ENCODE peak calls at places on chromosomes 4 and X, in four cellular contexts. C is ascending aorta, T is fibroblast of pulmonary artery, S is IMR-90. D is an unnamed sample.

GRCh38 chr4:183130328-183131155 is 31.5 kb downstream of the WWC2 start:
- DNase-seq in C (no peak), T (peak), S (peak), D (no peak)

GRCh38 chr4:156962551-156962974 is 9.0 kb downstream of the PDGFC start:
- DNase-seq in C (peak), T (peak), S (peak), D (no peak)

GRCh38 chr4:48047421-48047844 is 30.9 kb downstream of the NIPAL1 start:
- DNase-seq in C (no peak), T (no peak), S (no peak), D (no peak)

GRCh38 chr4:13970349-13970748 is 342.8 kb upstream of the BOD1L1 start:
- DNase-seq in C (no peak), T (peak), S (peak), D (no peak)

GRCh38 chr4:5730993-5731975 is 20.3 kb downstream of the EVC start:
- DNase-seq in C (peak), T (no peak), S (no peak), D (no peak)

GRCh38 chr4:176193126-176193525 is 2.3 kb downstream of the SPATA4 start:
- DNase-seq in C (no peak), T (peak), S (peak), D (no peak)

GRCh38 chr4:19327364-19327763 is 924.3 kb upstream of the SLIT2 start:
- DNase-seq in C (no peak), T (peak), S (peak), D (no peak)

GRCh38 chrX:26442340-26442739 is 226.4 kb downstream of the MAGEB5 start:
- DNase-seq in C (no peak), T (peak), S (peak), D (no peak)

GRCh38 chrX:46298821-46299220 is 246.4 kb downstream of the ZNF674 start:
- DNase-seq in C (no peak), T (no peak), S (peak), D (no peak)

GRCh38 chrX:101417981-101418841 is 10.2 kb downstream of the HNRNPH2 start:
- DNase-seq in C (peak), T (no peak), S (no peak), D (peak)

GRCh38 chrX:80841259-80841658 is 31.6 kb upstream of the BRWD3 start:
- DNase-seq in C (no peak), T (no peak), S (no peak), D (no peak)

GRCh38 chr4:177005801-177006230 is 213.1 kb upstream of the VEGFC start:
- DNase-seq in C (no peak), T (peak), S (peak), D (no peak)

GRCh38 chrX:66021407-66021757 is 18.5 kb downstream of the VSIG4 start:
- DNase-seq in C (no peak), T (no peak), S (no peak), D (no peak)

GRCh38 chr4:168769416-168769815 is 240.6 kb downstream of the CBR4 start:
- DNase-seq in C (peak), T (peak), S (peak), D (no peak)

GRCh38 chrX:68634649-68635227 is 12.7 kb upstream of the STARD8 start:
- DNase-seq in C (no peak), T (no peak), S (peak), D (no peak)

GRCh38 chr4:130573742-130574141 is 1477.8 kb downstream of the C4orf33 start:
- DNase-seq in C (no peak), T (no peak), S (no peak), D (no peak)

GRCh38 chr4:20847124-20847747 is 147.0 kb downstream of the PACRGL start:
- DNase-seq in C (no peak), T (peak), S (no peak), D (no peak)

GRCh38 chr4:153512952-153513500 is 46.9 kb downstream of the TMEM131L start:
- DNase-seq in C (no peak), T (peak), S (peak), D (no peak)

GRCh38 chrX:100625985-100626491 is 10.6 kb downstream of the TSPAN6 start:
- DNase-seq in C (no peak), T (no peak), S (no peak), D (no peak)

GRCh38 chrX:101025126-101025525 is 26.8 kb downstream of the TRMT2B start:
- DNase-seq in C (no peak), T (no peak), S (peak), D (no peak)

GRCh38 chrX:413322-414201 is 26.9 kb upstream of the PPP2R3B start:
- DNase-seq in C (no peak), T (peak), S (peak), D (no peak)

GRCh38 chr4:46051392-46051791 is 72.5 kb downstream of the GABRG1 start:
- DNase-seq in C (no peak), T (no peak), S (no peak), D (no peak)
- H3K4me3 ChIP-seq in C (no peak), T (no peak), S (no peak), D (no peak)

GRCh38 chrX:131746491-131746968 is 202.7 kb downstream of the OR13H1 start:
- DNase-seq in C (peak), T (no peak), S (peak), D (no peak)
- H3K4me3 ChIP-seq in C (peak), T (no peak), S (peak), D (no peak)

DNA sequence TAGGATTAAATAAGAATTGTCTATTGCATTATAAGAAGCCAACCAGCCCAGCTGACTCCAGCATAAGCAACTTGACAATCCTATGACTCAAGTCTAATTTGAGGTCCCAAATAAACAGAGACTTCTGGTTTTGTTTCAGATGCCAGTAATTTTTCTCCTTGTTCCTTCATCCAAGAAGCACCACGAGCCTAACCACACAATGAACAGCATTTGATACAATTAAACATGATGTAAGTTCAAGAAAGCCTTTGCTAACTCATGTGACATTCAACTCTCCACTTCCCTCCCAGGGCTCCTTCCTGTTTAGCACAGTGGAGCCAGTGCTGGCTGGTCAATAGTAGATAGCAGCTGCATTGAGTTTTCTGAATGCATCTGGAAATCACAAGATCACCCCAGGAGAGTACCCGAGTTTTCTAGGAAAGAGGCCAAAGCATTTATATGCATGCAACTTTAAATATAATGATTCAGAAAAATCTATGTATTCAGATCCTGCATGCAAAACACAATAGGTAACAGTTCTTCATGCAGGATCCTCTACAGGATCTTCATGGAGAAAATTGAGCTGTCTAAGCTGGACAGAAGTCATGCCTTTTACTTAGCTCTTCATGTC is 206.3 kb downstream of the ARHGAP24 start:
- DNase-seq in C (no peak), T (peak), S (peak), D (peak)
- H3K4me3 ChIP-seq in C (no peak), T (no peak), S (no peak), D (no peak)

DNA sequence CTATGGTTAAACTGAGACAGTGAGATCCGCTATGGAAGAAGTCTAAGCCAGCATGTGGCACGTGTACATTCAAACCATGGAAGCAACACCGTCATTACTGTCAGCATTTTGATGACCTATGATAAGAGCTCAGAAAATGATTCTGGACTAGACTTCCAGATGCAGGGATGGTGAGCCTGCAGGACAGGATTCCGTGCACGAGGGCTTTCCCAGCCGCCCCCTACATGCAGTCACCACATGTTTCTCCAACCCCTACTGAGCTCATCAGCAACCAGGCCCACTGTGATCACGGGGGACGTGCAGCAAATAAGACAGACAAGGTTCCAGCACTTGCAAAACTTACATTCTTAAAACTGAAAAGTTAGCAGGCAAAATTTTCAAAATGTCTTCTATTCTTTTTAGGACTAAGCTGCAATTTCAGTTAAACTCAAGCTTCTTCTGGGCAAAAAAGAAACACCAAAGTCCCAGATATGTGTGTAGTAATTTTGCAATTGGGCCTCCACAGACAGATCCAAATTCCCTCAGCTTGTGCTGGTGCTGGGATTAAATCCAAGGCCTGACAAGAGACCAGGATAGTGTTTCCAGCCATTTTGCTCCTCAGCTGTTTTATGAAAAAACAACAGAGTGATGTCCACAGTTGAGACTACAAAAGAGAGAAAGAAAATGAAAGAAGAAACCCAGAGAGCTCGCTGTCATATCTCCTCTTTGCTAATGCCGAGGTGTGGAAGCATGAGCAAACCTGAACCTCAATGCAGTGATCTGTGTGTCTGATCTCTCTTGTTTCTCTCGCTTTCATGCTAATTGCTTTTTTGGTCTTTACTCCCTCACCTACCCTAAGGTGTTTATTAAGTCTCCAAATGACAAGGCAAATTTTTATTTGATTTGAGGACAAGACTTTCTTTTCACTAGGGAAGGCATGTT is 118.2 kb downstream of the AFAP1 start:
- DNase-seq in C (no peak), T (no peak), S (no peak), D (no peak)
- H3K4me3 ChIP-seq in C (no peak), T (no peak), S (no peak), D (no peak)

GRCh38 chrX:18985186-18985435 is 1.2 kb upstream of the PHKA2 start:
- DNase-seq in C (no peak), T (no peak), S (no peak), D (no peak)

GRCh38 chrX:18983711-18984380 is at the start of gene PHKA2:
- DNase-seq in C (peak), T (peak), S (no peak), D (peak)

GRCh38 chrX:18984381-18985185 is 669 bp upstream of the PHKA2 start:
- DNase-seq in C (peak), T (peak), S (peak), D (peak)

DNA sequence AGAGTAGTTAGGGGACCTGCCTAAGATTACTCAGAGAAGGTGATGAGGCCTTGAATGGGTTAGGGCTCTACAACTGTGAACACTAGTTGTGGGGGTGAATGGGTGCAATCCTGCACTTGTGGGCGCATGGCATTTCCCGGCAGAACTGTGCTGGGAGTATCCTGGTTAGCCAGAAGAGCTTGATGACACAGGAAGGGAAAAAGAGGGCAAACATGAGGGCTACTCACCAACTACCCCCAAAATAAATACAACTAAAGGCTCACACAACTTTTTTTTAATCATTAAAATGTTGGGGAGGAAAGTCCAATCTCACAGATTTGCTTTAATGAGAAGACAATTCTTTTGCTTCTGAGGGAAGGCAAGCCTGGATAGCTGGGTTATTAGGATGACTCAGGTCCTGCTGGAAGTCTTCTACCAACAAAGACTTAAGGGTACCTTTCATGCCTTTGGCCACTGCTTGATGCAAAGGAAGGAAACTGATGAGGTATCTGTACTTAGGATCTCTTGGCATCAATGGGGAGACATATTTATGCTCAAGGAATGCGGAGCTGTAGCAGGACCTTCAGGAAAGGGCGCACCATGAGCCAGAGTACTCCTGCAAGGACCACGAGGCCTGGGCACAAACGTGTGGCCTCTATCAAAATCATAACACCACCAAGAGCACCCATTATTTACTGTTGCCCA is 2.6 kb downstream of the PHKA2 start:
- DNase-seq in C (no peak), T (no peak), S (no peak), D (no peak)
- H3K4me3 ChIP-seq in C (no peak), T (no peak), S (no peak), D (no peak)